ENCODE peak calls at places on chromosomes 7 and 10, in ten cellular contexts. One of them, this sample, is unnamed.
A peak's percentile ranks its signal among the peaks of the same experiment; 100 is the strongest.

GRCh38 chr7:117149692-117150091 is 173.2 kb downstream of the WNT2 start:
- DNase-seq in nephron progenitor cell: no peak
- DNase-seq in GM10248: no peak
- DNase-seq in ELF-1: no peak
- DNase-seq in activated effector memory CD4-positive, alpha-beta T cell treated with anti-CD3 and anti-CD28 coated beads, Interleukin-2, amount 50 U/mL, for 16 hours: no peak
- DNase-seq in NCI-H2171: no peak
- DNase-seq in NCI-H1092 treated with DMSO at 0.1 percent for 48 hours: no peak
- DNase-seq in astrocyte of the cerebellum: no peak
- DNase-seq in stimulated activated CD4-positive, alpha-beta T cell treated with anti-CD3 and anti-CD28 coated beads, Interleukin-2, amount 100 ng/mL, for 48 hours: no peak
- DNase-seq in H9: no peak
- DNase-seq in this sample: no peak

GRCh38 chr7:78197447-78197846 is 398.9 kb downstream of the PHTF2 start:
- DNase-seq in ELF-1: no peak
- DNase-seq in astrocyte of the cerebellum: no peak
- DNase-seq in stimulated activated CD4-positive, alpha-beta T cell treated with anti-CD3 and anti-CD28 coated beads, Interleukin-2, amount 100 ng/mL, for 48 hours: no peak
- DNase-seq in NCI-H2171: no peak
- DNase-seq in nephron progenitor cell: no peak
- DNase-seq in NCI-H1092 treated with DMSO at 0.1 percent for 48 hours: no peak
- DNase-seq in GM10248: no peak
- DNase-seq in activated effector memory CD4-positive, alpha-beta T cell treated with anti-CD3 and anti-CD28 coated beads, Interleukin-2, amount 50 U/mL, for 16 hours: no peak
- DNase-seq in H9: no peak
- DNase-seq in this sample: no peak

GRCh38 chr10:94936721-94937120 is 1.7 kb upstream of the CYP2C9 start:
- DNase-seq in NCI-H2171: no peak
- DNase-seq in stimulated activated CD4-positive, alpha-beta T cell treated with anti-CD3 and anti-CD28 coated beads, Interleukin-2, amount 100 ng/mL, for 48 hours: no peak
- DNase-seq in H9: no peak
- DNase-seq in NCI-H1092 treated with DMSO at 0.1 percent for 48 hours: no peak
- DNase-seq in nephron progenitor cell: no peak
- DNase-seq in GM10248: no peak
- DNase-seq in activated effector memory CD4-positive, alpha-beta T cell treated with anti-CD3 and anti-CD28 coated beads, Interleukin-2, amount 50 U/mL, for 16 hours: no peak
- DNase-seq in ELF-1: no peak
- DNase-seq in astrocyte of the cerebellum: no peak
- DNase-seq in this sample: no peak

GRCh38 chr10:93837783-93838677 is 55.7 kb upstream of the SLC35G1 start:
- DNase-seq in stimulated activated CD4-positive, alpha-beta T cell treated with anti-CD3 and anti-CD28 coated beads, Interleukin-2, amount 100 ng/mL, for 48 hours: no peak
- DNase-seq in H9: no peak
- DNase-seq in GM10248: no peak
- DNase-seq in nephron progenitor cell: no peak
- DNase-seq in ELF-1: no peak
- DNase-seq in NCI-H2171: no peak
- DNase-seq in astrocyte of the cerebellum: no peak
- DNase-seq in activated effector memory CD4-positive, alpha-beta T cell treated with anti-CD3 and anti-CD28 coated beads, Interleukin-2, amount 50 U/mL, for 16 hours: no peak
- DNase-seq in NCI-H1092 treated with DMSO at 0.1 percent for 48 hours: no peak
- DNase-seq in this sample: no peak

GRCh38 chr7:116809636-116810266 is 52.6 kb upstream of the CAPZA2 start:
- DNase-seq in activated effector memory CD4-positive, alpha-beta T cell treated with anti-CD3 and anti-CD28 coated beads, Interleukin-2, amount 50 U/mL, for 16 hours: no peak
- DNase-seq in nephron progenitor cell: peak; percentile 33
- DNase-seq in stimulated activated CD4-positive, alpha-beta T cell treated with anti-CD3 and anti-CD28 coated beads, Interleukin-2, amount 100 ng/mL, for 48 hours: peak; percentile 12
- DNase-seq in NCI-H2171: peak; percentile 50
- DNase-seq in ELF-1: no peak
- DNase-seq in H9: no peak
- DNase-seq in NCI-H1092 treated with DMSO at 0.1 percent for 48 hours: peak; percentile 81
- DNase-seq in astrocyte of the cerebellum: peak; percentile 71
- DNase-seq in GM10248: peak; percentile 40
- DNase-seq in this sample: no peak

GRCh38 chr10:105148456-105148855 is 507.4 kb downstream of the SORCS3 start:
- DNase-seq in nephron progenitor cell: no peak
- DNase-seq in astrocyte of the cerebellum: no peak
- DNase-seq in activated effector memory CD4-positive, alpha-beta T cell treated with anti-CD3 and anti-CD28 coated beads, Interleukin-2, amount 50 U/mL, for 16 hours: no peak
- DNase-seq in NCI-H1092 treated with DMSO at 0.1 percent for 48 hours: no peak
- DNase-seq in ELF-1: no peak
- DNase-seq in H9: no peak
- DNase-seq in GM10248: no peak
- DNase-seq in stimulated activated CD4-positive, alpha-beta T cell treated with anti-CD3 and anti-CD28 coated beads, Interleukin-2, amount 100 ng/mL, for 48 hours: no peak
- DNase-seq in NCI-H2171: no peak
- DNase-seq in this sample: no peak

GRCh38 chr10:114850126-114850525 is 28.5 kb downstream of the FHIP2A start:
- DNase-seq in nephron progenitor cell: no peak
- DNase-seq in activated effector memory CD4-positive, alpha-beta T cell treated with anti-CD3 and anti-CD28 coated beads, Interleukin-2, amount 50 U/mL, for 16 hours: no peak
- DNase-seq in NCI-H2171: no peak
- DNase-seq in H9: no peak
- DNase-seq in stimulated activated CD4-positive, alpha-beta T cell treated with anti-CD3 and anti-CD28 coated beads, Interleukin-2, amount 100 ng/mL, for 48 hours: no peak
- DNase-seq in ELF-1: no peak
- DNase-seq in astrocyte of the cerebellum: no peak
- DNase-seq in NCI-H1092 treated with DMSO at 0.1 percent for 48 hours: no peak
- DNase-seq in GM10248: no peak
- DNase-seq in this sample: no peak

GRCh38 chr10:116098411-116099019 is 174.5 kb downstream of the GFRA1 start:
- DNase-seq in NCI-H1092 treated with DMSO at 0.1 percent for 48 hours: no peak
- DNase-seq in ELF-1: no peak
- DNase-seq in activated effector memory CD4-positive, alpha-beta T cell treated with anti-CD3 and anti-CD28 coated beads, Interleukin-2, amount 50 U/mL, for 16 hours: no peak
- DNase-seq in stimulated activated CD4-positive, alpha-beta T cell treated with anti-CD3 and anti-CD28 coated beads, Interleukin-2, amount 100 ng/mL, for 48 hours: no peak
- DNase-seq in NCI-H2171: no peak
- DNase-seq in nephron progenitor cell: peak; percentile 31
- DNase-seq in astrocyte of the cerebellum: no peak
- DNase-seq in GM10248: no peak
- DNase-seq in H9: no peak
- DNase-seq in this sample: no peak

GRCh38 chr10:74691164-74691563 is 135.2 kb upstream of the KAT6B start:
- DNase-seq in astrocyte of the cerebellum: no peak
- DNase-seq in GM10248: no peak
- DNase-seq in nephron progenitor cell: no peak
- DNase-seq in ELF-1: no peak
- DNase-seq in stimulated activated CD4-positive, alpha-beta T cell treated with anti-CD3 and anti-CD28 coated beads, Interleukin-2, amount 100 ng/mL, for 48 hours: no peak
- DNase-seq in NCI-H2171: no peak
- DNase-seq in NCI-H1092 treated with DMSO at 0.1 percent for 48 hours: no peak
- DNase-seq in H9: no peak
- DNase-seq in activated effector memory CD4-positive, alpha-beta T cell treated with anti-CD3 and anti-CD28 coated beads, Interleukin-2, amount 50 U/mL, for 16 hours: no peak
- DNase-seq in this sample: no peak

GRCh38 chr10:70523549-70523948 is 45.0 kb downstream of the PALD1 start:
- DNase-seq in ELF-1: no peak
- DNase-seq in NCI-H1092 treated with DMSO at 0.1 percent for 48 hours: no peak
- DNase-seq in nephron progenitor cell: no peak
- DNase-seq in H9: no peak
- DNase-seq in NCI-H2171: no peak
- DNase-seq in GM10248: no peak
- DNase-seq in activated effector memory CD4-positive, alpha-beta T cell treated with anti-CD3 and anti-CD28 coated beads, Interleukin-2, amount 50 U/mL, for 16 hours: no peak
- DNase-seq in astrocyte of the cerebellum: no peak
- DNase-seq in stimulated activated CD4-positive, alpha-beta T cell treated with anti-CD3 and anti-CD28 coated beads, Interleukin-2, amount 100 ng/mL, for 48 hours: no peak
- DNase-seq in this sample: no peak

GRCh38 chr10:122703483-122704448 is 4.1 kb upstream of the C10orf120 start:
- DNase-seq in nephron progenitor cell: peak; percentile 79
- DNase-seq in NCI-H1092 treated with DMSO at 0.1 percent for 48 hours: peak; percentile 53
- DNase-seq in stimulated activated CD4-positive, alpha-beta T cell treated with anti-CD3 and anti-CD28 coated beads, Interleukin-2, amount 100 ng/mL, for 48 hours: peak; percentile 55
- DNase-seq in GM10248: peak; percentile 76
- DNase-seq in NCI-H2171: peak; percentile 54
- DNase-seq in ELF-1: peak; percentile 77
- DNase-seq in astrocyte of the cerebellum: peak; percentile 18
- DNase-seq in H9: peak; percentile 83
- DNase-seq in activated effector memory CD4-positive, alpha-beta T cell treated with anti-CD3 and anti-CD28 coated beads, Interleukin-2, amount 50 U/mL, for 16 hours: peak; percentile 76
- DNase-seq in this sample: no peak